ENCODE peak calls at places on chromosomes 4 and X, in six cellular contexts. One of them, this sample, is unnamed.

GRCh38 chr4:45294464-45294863 is 568.1 kb upstream of the GNPDA2 start:
- DNase-seq in GM12865: no peak
- DNase-seq in pancreas: no peak
- DNase-seq in Panc1: no peak
- DNase-seq in OCI-LY7: no peak
- DNase-seq in Peyer's patch: no peak
- DNase-seq in this sample: no peak

GRCh38 chr4:182872886-182873285 is 44.3 kb downstream of the DCTD start:
- DNase-seq in GM12865: no peak
- DNase-seq in pancreas: no peak
- DNase-seq in Panc1: no peak
- DNase-seq in OCI-LY7: no peak
- DNase-seq in Peyer's patch: no peak
- DNase-seq in this sample: no peak

GRCh38 chr4:76300012-76300411 is 6.5 kb upstream of the STBD1 start:
- DNase-seq in GM12865: no peak
- DNase-seq in pancreas: no peak
- DNase-seq in Panc1: no peak
- DNase-seq in OCI-LY7: no peak
- DNase-seq in Peyer's patch: no peak
- DNase-seq in this sample: no peak

GRCh38 chr4:70946944-70947343 is 44.8 kb downstream of the MOB1B start:
- DNase-seq in GM12865: no peak
- DNase-seq in pancreas: no peak
- DNase-seq in Panc1: no peak
- DNase-seq in OCI-LY7: no peak
- DNase-seq in Peyer's patch: no peak
- DNase-seq in this sample: no peak

GRCh38 chrX:39950035-39950688 is 147.6 kb downstream of the BCOR start:
- DNase-seq in GM12865: peak; percentile 3
- DNase-seq in pancreas: no peak
- DNase-seq in Panc1: no peak
- DNase-seq in OCI-LY7: peak; percentile 42
- DNase-seq in Peyer's patch: no peak
- DNase-seq in this sample: no peak

GRCh38 chr4:138255917-138256597 is 13.9 kb upstream of the SLC7A11 start:
- DNase-seq in GM12865: no peak
- DNase-seq in pancreas: no peak
- DNase-seq in Panc1: no peak
- DNase-seq in OCI-LY7: no peak
- DNase-seq in Peyer's patch: no peak
- DNase-seq in this sample: no peak

GRCh38 chr4:186958951-186959350 is 235.3 kb upstream of the FAT1 start:
- DNase-seq in GM12865: no peak
- DNase-seq in pancreas: no peak
- DNase-seq in Panc1: no peak
- DNase-seq in OCI-LY7: no peak
- DNase-seq in Peyer's patch: no peak
- DNase-seq in this sample: no peak

GRCh38 chr4:13525606-13526281 is 18.6 kb downstream of the NKX3-2 start:
- DNase-seq in GM12865: no peak
- DNase-seq in pancreas: no peak
- DNase-seq in Panc1: no peak
- DNase-seq in OCI-LY7: no peak
- DNase-seq in Peyer's patch: no peak
- DNase-seq in this sample: no peak

GRCh38 chrX:129984196-129984962 is 1.9 kb downstream of the BCORL1 start:
- DNase-seq in GM12865: peak; percentile 25
- DNase-seq in pancreas: peak; percentile 70
- DNase-seq in Panc1: no peak
- DNase-seq in OCI-LY7: peak; percentile 14
- DNase-seq in Peyer's patch: peak; percentile 59
- DNase-seq in this sample: no peak

GRCh38 chrX:123961268-123962005 is at the start of gene STAG2:
- DNase-seq in GM12865: peak; percentile 80
- DNase-seq in pancreas: peak; percentile 73
- DNase-seq in Panc1: no peak
- DNase-seq in OCI-LY7: peak; percentile 65
- DNase-seq in Peyer's patch: peak; percentile 80
- DNase-seq in this sample: peak; percentile 33

GRCh38 chrX:8748855-8749254 is 16.9 kb upstream of the ANOS1 start:
- DNase-seq in GM12865: peak; percentile 10
- DNase-seq in pancreas: no peak
- DNase-seq in Panc1: no peak
- DNase-seq in OCI-LY7: peak; percentile 6
- DNase-seq in Peyer's patch: no peak
- DNase-seq in this sample: no peak

GRCh38 chr4:181234951-181235350 is 1008.3 kb upstream of the TENM3 start:
- DNase-seq in GM12865: no peak
- DNase-seq in pancreas: no peak
- DNase-seq in Panc1: no peak
- DNase-seq in OCI-LY7: no peak
- DNase-seq in Peyer's patch: no peak
- DNase-seq in this sample: no peak

GRCh38 chrX:48474127-48474526 is 1.9 kb upstream of the FTSJ1 start:
- DNase-seq in GM12865: peak; percentile 40
- DNase-seq in pancreas: no peak
- DNase-seq in Panc1: no peak
- DNase-seq in OCI-LY7: peak; percentile 31
- DNase-seq in Peyer's patch: no peak
- DNase-seq in this sample: no peak

GRCh38 chr4:37661643-37662221 is 24.4 kb downstream of the RELL1 start:
- DNase-seq in GM12865: no peak
- DNase-seq in pancreas: no peak
- DNase-seq in Panc1: no peak
- DNase-seq in OCI-LY7: no peak
- DNase-seq in Peyer's patch: no peak
- DNase-seq in this sample: no peak

GRCh38 chr4:167903291-167903721 is 189.0 kb upstream of the ANXA10 start:
- DNase-seq in GM12865: no peak
- DNase-seq in pancreas: no peak
- DNase-seq in Panc1: peak; percentile 76
- DNase-seq in OCI-LY7: no peak
- DNase-seq in Peyer's patch: no peak
- DNase-seq in this sample: no peak

GRCh38 chrX:66110112-66110511 is 53.9 kb upstream of the HEPH start:
- DNase-seq in GM12865: peak; percentile 16
- DNase-seq in pancreas: no peak
- DNase-seq in Panc1: no peak
- DNase-seq in OCI-LY7: peak; percentile 62
- DNase-seq in Peyer's patch: no peak
- DNase-seq in this sample: peak; percentile 0

GRCh38 chr4:41882622-41883347 is 52.4 kb upstream of the TMEM33 start:
- DNase-seq in GM12865: peak; percentile 49
- DNase-seq in pancreas: peak; percentile 83
- DNase-seq in Panc1: no peak
- DNase-seq in OCI-LY7: peak; percentile 40
- DNase-seq in Peyer's patch: peak; percentile 62
- DNase-seq in this sample: no peak

GRCh38 chr4:34422472-34422871 is 1821.8 kb downstream of the ARAP2 start:
- DNase-seq in GM12865: no peak
- DNase-seq in pancreas: no peak
- DNase-seq in Panc1: no peak
- DNase-seq in OCI-LY7: no peak
- DNase-seq in Peyer's patch: no peak
- DNase-seq in this sample: no peak

GRCh38 chr4:183366436-183366835 is 44.2 kb upstream of the CLDN24 start:
- DNase-seq in GM12865: no peak
- DNase-seq in pancreas: no peak
- DNase-seq in Panc1: no peak
- DNase-seq in OCI-LY7: no peak
- DNase-seq in Peyer's patch: no peak
- DNase-seq in this sample: no peak

GRCh38 chr4:110625593-110626292 is 2.9 kb upstream of the PITX2 start:
- DNase-seq in GM12865: no peak
- DNase-seq in pancreas: no peak
- DNase-seq in Panc1: no peak
- DNase-seq in OCI-LY7: no peak
- DNase-seq in Peyer's patch: no peak
- DNase-seq in this sample: no peak
- H3K4me3 ChIP-seq in GM12865: no peak overlapping the region
- H3K4me3 ChIP-seq in pancreas: no peak overlapping the region
- H3K4me3 ChIP-seq in Panc1: no peak overlapping the region
- H3K4me3 ChIP-seq in OCI-LY7: no peak overlapping the region
- H3K4me3 ChIP-seq in Peyer's patch: no peak overlapping the region
- H3K4me3 ChIP-seq in this sample: no peak overlapping the region

GRCh38 chr4:108130955-108131354 is 37.8 kb downstream of the LEF1 start:
- DNase-seq in GM12865: no peak
- DNase-seq in pancreas: no peak
- DNase-seq in Panc1: no peak
- DNase-seq in OCI-LY7: no peak
- DNase-seq in Peyer's patch: no peak
- DNase-seq in this sample: no peak
- TF ChIP-seq CTCF in GM12865: no peak
- TF ChIP-seq CTCF in pancreas: no peak
- TF ChIP-seq CTCF in Panc1: peak; percentile 32
- TF ChIP-seq CTCF in OCI-LY7: peak; percentile 62
- TF ChIP-seq CTCF in Peyer's patch: no peak
- TF ChIP-seq CTCF in this sample: no peak

GRCh38 chr4:118036336-118036735 is 2.0 kb downstream of the NDST3 start:
- DNase-seq in GM12865: no peak
- DNase-seq in pancreas: no peak
- DNase-seq in Panc1: no peak
- DNase-seq in OCI-LY7: no peak
- DNase-seq in Peyer's patch: no peak
- DNase-seq in this sample: no peak

GRCh38 chr4:118034061-118034785 is at the start of gene NDST3:
- DNase-seq in GM12865: peak; percentile 40
- DNase-seq in pancreas: no peak
- DNase-seq in Panc1: no peak
- DNase-seq in OCI-LY7: no peak
- DNase-seq in Peyer's patch: no peak
- DNase-seq in this sample: no peak

GRCh38 chr4:118032691-118033090 is 1.6 kb upstream of the NDST3 start:
- DNase-seq in GM12865: no peak
- DNase-seq in pancreas: no peak
- DNase-seq in Panc1: no peak
- DNase-seq in OCI-LY7: no peak
- DNase-seq in Peyer's patch: no peak
- DNase-seq in this sample: no peak

GRCh38 chr4:118035309-118035708 is 1.0 kb downstream of the NDST3 start:
- DNase-seq in GM12865: no peak
- DNase-seq in pancreas: no peak
- DNase-seq in Panc1: no peak
- DNase-seq in OCI-LY7: no peak
- DNase-seq in Peyer's patch: no peak
- DNase-seq in this sample: no peak

DNA sequence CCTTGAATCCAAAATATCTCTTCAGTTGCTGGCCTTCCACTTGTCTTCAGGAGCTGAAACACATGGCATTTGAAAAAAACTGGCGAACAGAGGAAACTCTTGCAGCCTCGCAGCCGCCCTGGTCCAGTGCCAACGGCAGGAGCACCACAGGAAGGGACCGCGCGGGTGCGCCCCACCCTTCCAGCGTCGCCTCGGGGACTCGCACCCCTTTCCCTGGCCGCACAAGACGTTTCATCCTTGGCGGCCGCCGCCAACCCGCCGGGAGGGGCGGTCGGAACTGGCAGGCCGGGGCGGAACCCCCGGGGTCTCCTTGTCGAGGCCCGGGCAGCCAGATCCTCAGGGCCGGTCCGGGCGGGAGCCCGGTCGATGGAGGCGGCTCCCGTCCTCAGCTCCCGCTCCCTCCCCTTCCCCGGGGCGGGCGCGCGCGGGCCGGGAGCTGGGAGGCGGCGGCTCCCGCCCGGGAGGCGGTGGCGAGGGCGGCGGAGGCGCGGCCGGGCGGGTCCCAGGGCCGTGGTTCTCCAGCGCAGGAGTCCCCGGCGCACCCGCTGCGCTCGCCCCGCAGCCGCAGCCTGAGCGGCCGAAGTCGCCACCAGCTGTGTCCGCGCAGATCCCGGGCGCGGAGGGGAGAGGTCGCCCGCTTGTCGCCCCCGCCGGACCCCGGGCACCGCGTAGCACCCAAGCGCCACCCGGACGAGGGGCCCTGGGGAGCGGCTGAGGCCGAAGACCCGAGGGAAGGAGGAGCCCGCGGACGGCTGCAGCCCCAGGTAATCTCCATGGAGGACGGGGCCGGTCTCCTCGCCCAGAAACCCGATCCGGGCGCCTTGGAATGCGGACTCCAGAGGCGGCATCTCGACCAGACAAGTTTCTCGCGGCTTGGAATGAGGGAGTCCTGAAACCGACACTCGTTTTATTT is 882 bp upstream of the NDST3 start:
- DNase-seq in GM12865: no peak
- DNase-seq in pancreas: peak; percentile 74
- DNase-seq in Panc1: no peak
- DNase-seq in OCI-LY7: no peak
- DNase-seq in Peyer's patch: no peak
- DNase-seq in this sample: no peak
- H3K4me3 ChIP-seq in GM12865: no peak overlapping the region
- H3K4me3 ChIP-seq in pancreas: peak overlapping the region; percentile 48
- H3K4me3 ChIP-seq in Panc1: peak overlapping the region; percentile 37
- H3K4me3 ChIP-seq in OCI-LY7: no peak overlapping the region
- H3K4me3 ChIP-seq in Peyer's patch: peak overlapping the region; percentile 14
- H3K4me3 ChIP-seq in this sample: no peak overlapping the region

GRCh38 chr4:4995866-4996265 is 23.4 kb downstream of the CYTL1 start:
- DNase-seq in GM12865: no peak
- DNase-seq in pancreas: no peak
- DNase-seq in Panc1: no peak
- DNase-seq in OCI-LY7: no peak
- DNase-seq in Peyer's patch: no peak
- DNase-seq in this sample: no peak

GRCh38 chr4:4992833-4993232 is 26.4 kb downstream of the CYTL1 start:
- DNase-seq in GM12865: no peak
- DNase-seq in pancreas: no peak
- DNase-seq in Panc1: no peak
- DNase-seq in OCI-LY7: no peak
- DNase-seq in Peyer's patch: no peak
- DNase-seq in this sample: no peak

GRCh38 chr4:4991541-4992099 is 27.6 kb downstream of the CYTL1 start:
- DNase-seq in GM12865: no peak
- DNase-seq in pancreas: no peak
- DNase-seq in Panc1: no peak
- DNase-seq in OCI-LY7: no peak
- DNase-seq in Peyer's patch: no peak
- DNase-seq in this sample: no peak

GRCh38 chr4:4994312-4995097 is 24.8 kb downstream of the CYTL1 start:
- DNase-seq in GM12865: no peak
- DNase-seq in pancreas: no peak
- DNase-seq in Panc1: no peak
- DNase-seq in OCI-LY7: no peak
- DNase-seq in Peyer's patch: no peak
- DNase-seq in this sample: no peak

DNA sequence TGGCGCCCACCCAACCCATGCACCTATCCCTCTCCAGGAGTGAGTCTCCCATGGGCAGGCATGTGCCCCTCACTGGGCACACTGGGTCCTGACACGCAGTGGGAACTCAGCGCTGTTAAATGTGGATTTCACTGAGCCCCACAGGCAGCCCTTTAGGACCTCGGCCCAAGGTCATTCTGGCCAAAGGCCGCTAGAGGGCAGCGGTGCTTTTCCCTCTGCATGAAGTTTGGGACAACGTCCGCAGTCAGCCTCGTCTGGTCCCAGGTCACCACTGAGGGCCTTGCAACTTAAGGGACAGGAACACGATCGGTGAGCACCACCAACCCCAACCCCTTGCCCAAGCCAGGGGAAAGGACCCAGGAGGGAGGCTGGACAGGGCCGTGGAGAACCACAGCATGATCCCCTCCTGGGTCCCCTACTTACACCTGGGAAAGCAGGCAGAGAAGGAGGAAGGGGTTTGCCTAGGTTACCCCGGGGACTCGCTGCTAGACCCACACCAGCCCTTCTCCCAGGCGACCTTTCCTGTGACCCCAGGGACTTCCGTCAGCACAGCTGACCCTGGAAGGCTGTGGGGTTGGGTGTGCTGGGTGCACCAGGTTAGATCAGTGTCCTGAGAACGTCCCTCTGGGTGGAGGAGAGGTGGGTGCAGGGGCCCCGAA is 24.0 kb downstream of the CYTL1 start:
- DNase-seq in GM12865: peak; percentile 70
- DNase-seq in pancreas: peak; percentile 86
- DNase-seq in Panc1: peak; percentile 48
- DNase-seq in OCI-LY7: peak; percentile 74
- DNase-seq in Peyer's patch: peak; percentile 81
- DNase-seq in this sample: peak; percentile 13
- TF ChIP-seq CTCF in GM12865: peak; percentile 95
- TF ChIP-seq CTCF in pancreas: peak; percentile 84
- TF ChIP-seq CTCF in Panc1: peak; percentile 91
- TF ChIP-seq CTCF in OCI-LY7: peak; percentile 89
- TF ChIP-seq CTCF in Peyer's patch: peak; percentile 68
- TF ChIP-seq CTCF in this sample: peak; percentile 96